ENCODE peak calls at places on chromosomes 5 and 9, in six cellular contexts. H is DMS153; U is mesenchymal stem cell; Q is GM23338; K is hepatic stellate cell; J is effector memory CD8-positive, alpha-beta T cell. T is an unnamed sample.

GRCh38 chr5:100828071-100828689 is 74.9 kb downstream of the ST8SIA4 start:
- DNase-seq in Q (no peak), K (no peak), J (no peak), H (no peak), U (no peak), T (no peak)

GRCh38 chr5:80069918-80070318 is 34.8 kb downstream of the THBS4 start:
- DNase-seq in H (no peak), K (no peak), J (no peak), Q (peak; percentile 18), U (no peak), T (no peak)

GRCh38 chr5:138289296-138289695 is 14.9 kb upstream of the GFRA3 start:
- DNase-seq in K (no peak), J (no peak), U (no peak), Q (no peak), H (no peak), T (no peak)

GRCh38 chr9:91001146-91001611 is 199.6 kb downstream of the SYK start:
- DNase-seq in J (no peak), H (peak; percentile 96), U (no peak), K (no peak), Q (no peak), T (no peak)

GRCh38 chr9:17330097-17330496 is 195.3 kb downstream of the CNTLN start:
- DNase-seq in U (no peak), J (no peak), H (no peak), K (no peak), Q (no peak), T (no peak)

GRCh38 chr5:170161069-170161468 is 55.4 kb downstream of the FOXI1 start:
- DNase-seq in Q (no peak), U (no peak), H (no peak), J (no peak), K (no peak), T (no peak)

GRCh38 chr5:141476132-141476909 is 555 bp downstream of the PCDHGC3 start:
- DNase-seq in Q (peak; percentile 64), H (peak; percentile 17), U (peak; percentile 82), J (no peak), K (peak; percentile 75), T (peak; percentile 84)

GRCh38 chr5:172592881-172593280 is 48.2 kb upstream of the NEURL1B start:
- DNase-seq in U (no peak), Q (no peak), K (no peak), H (no peak), J (no peak), T (no peak)

GRCh38 chr9:123003467-123003866 is 30.0 kb upstream of the GPR21 start:
- DNase-seq in K (no peak), U (peak; percentile 31), J (no peak), H (no peak), Q (no peak), T (peak; percentile 51)

T was measured in fibroblast of villous mesenchyme.